ENCODE peak calls at places on chromosomes 7 and 10, in four cellular contexts. One of them, this sample, is unnamed.

GRCh38 chr10:104026762-104027161 is 58.9 kb downstream of the COL17A1 start:
- DNase-seq in esophagus squamous epithelium: no peak
- DNase-seq in GM10248: no peak
- DNase-seq in AG10803: no peak
- DNase-seq in this sample: no peak

GRCh38 chr7:83643754-83644153 is 5.2 kb downstream of the SEMA3E start:
- DNase-seq in GM10248: no peak
- DNase-seq in esophagus squamous epithelium: no peak
- DNase-seq in AG10803: no peak
- DNase-seq in this sample: no peak

GRCh38 chr10:104317195-104318095 is 20.8 kb downstream of the ITPRIP start:
- DNase-seq in GM10248: no peak
- DNase-seq in AG10803: peak
- DNase-seq in esophagus squamous epithelium: no peak
- DNase-seq in this sample: no peak

GRCh38 chr10:3592424-3592823 is 192.6 kb downstream of the KLF6 start:
- DNase-seq in esophagus squamous epithelium: no peak
- DNase-seq in AG10803: no peak
- DNase-seq in GM10248: no peak
- DNase-seq in this sample: no peak

GRCh38 chr10:36256166-36256565 is 614.1 kb upstream of the FZD8 start:
- DNase-seq in esophagus squamous epithelium: no peak
- DNase-seq in AG10803: peak
- DNase-seq in GM10248: no peak
- DNase-seq in this sample: no peak

GRCh38 chr7:138000081-138000701 is 1.7 kb downstream of the CREB3L2 start:
- DNase-seq in GM10248: no peak
- DNase-seq in AG10803: peak
- DNase-seq in esophagus squamous epithelium: no peak
- DNase-seq in this sample: no peak

GRCh38 chr10:95346715-95347401 is 56.1 kb upstream of the PDLIM1 start:
- DNase-seq in esophagus squamous epithelium: no peak
- DNase-seq in GM10248: no peak
- DNase-seq in AG10803: peak
- DNase-seq in this sample: no peak

GRCh38 chr10:116164291-116164690 is 108.7 kb downstream of the GFRA1 start:
- DNase-seq in GM10248: no peak
- DNase-seq in esophagus squamous epithelium: no peak
- DNase-seq in AG10803: no peak
- DNase-seq in this sample: no peak

GRCh38 chr10:60877066-60877776 is 66.8 kb downstream of the RHOBTB1 start:
- DNase-seq in AG10803: no peak
- DNase-seq in esophagus squamous epithelium: no peak
- DNase-seq in GM10248: no peak
- DNase-seq in this sample: no peak

GRCh38 chr7:69598487-69599148 is 343 bp downstream of the AUTS2 start:
- DNase-seq in GM10248: peak
- DNase-seq in esophagus squamous epithelium: no peak
- DNase-seq in AG10803: no peak
- DNase-seq in this sample: no peak

GRCh38 chr10:62684911-62685310 is 119.6 kb upstream of the ADO start:
- DNase-seq in esophagus squamous epithelium: no peak
- DNase-seq in AG10803: no peak
- DNase-seq in GM10248: no peak
- DNase-seq in this sample: no peak

GRCh38 chr7:116353614-116354013 is 143.3 kb downstream of the TES start:
- DNase-seq in GM10248: no peak
- DNase-seq in AG10803: no peak
- DNase-seq in esophagus squamous epithelium: no peak
- DNase-seq in this sample: peak

GRCh38 chr7:46024263-46024916 is 103.3 kb upstream of the IGFBP3 start:
- DNase-seq in GM10248: no peak
- DNase-seq in AG10803: peak
- DNase-seq in esophagus squamous epithelium: no peak
- DNase-seq in this sample: no peak

GRCh38 chr10:19638173-19638872 is 177.9 kb upstream of the PLXDC2 start:
- DNase-seq in GM10248: no peak
- DNase-seq in esophagus squamous epithelium: no peak
- DNase-seq in AG10803: peak
- DNase-seq in this sample: no peak

GRCh38 chr10:8235253-8236027 is 181.0 kb downstream of the GATA3 start:
- DNase-seq in GM10248: no peak
- DNase-seq in esophagus squamous epithelium: no peak
- DNase-seq in AG10803: no peak
- DNase-seq in this sample: no peak

GRCh38 chr10:106705576-106706526 is 458.7 kb downstream of the SORCS1 start:
- DNase-seq in GM10248: peak
- DNase-seq in esophagus squamous epithelium: no peak
- DNase-seq in AG10803: peak
- DNase-seq in this sample: no peak

GRCh38 chr7:91239171-91239604 is 25.0 kb upstream of the FZD1 start:
- DNase-seq in AG10803: peak
- DNase-seq in GM10248: no peak
- DNase-seq in esophagus squamous epithelium: no peak
- DNase-seq in this sample: no peak

GRCh38 chr10:79407811-79408795 is 37.3 kb downstream of the ZCCHC24 start:
- DNase-seq in AG10803: peak
- DNase-seq in esophagus squamous epithelium: no peak
- DNase-seq in GM10248: no peak
- DNase-seq in this sample: no peak

GRCh38 chr7:151017370-151017952 is 6.8 kb downstream of the ATG9B start:
- DNase-seq in AG10803: no peak
- DNase-seq in GM10248: no peak
- DNase-seq in esophagus squamous epithelium: no peak
- DNase-seq in this sample: no peak

GRCh38 chr10:117541909-117542705 is 439 bp upstream of the EMX2 start:
- DNase-seq in GM10248: peak
- DNase-seq in AG10803: peak
- DNase-seq in esophagus squamous epithelium: no peak
- DNase-seq in this sample: no peak

GRCh38 chr7:10106609-10107008 is 867.1 kb upstream of the PHF14 start:
- DNase-seq in GM10248: no peak
- DNase-seq in esophagus squamous epithelium: no peak
- DNase-seq in AG10803: no peak
- DNase-seq in this sample: no peak

GRCh38 chr10:80137031-80137712 is 4.6 kb downstream of the PLAC9 start:
- DNase-seq in AG10803: peak
- DNase-seq in esophagus squamous epithelium: no peak
- DNase-seq in GM10248: no peak
- DNase-seq in this sample: no peak

GRCh38 chr10:114762811-114763210 is 58.8 kb upstream of the FHIP2A start:
- DNase-seq in AG10803: no peak
- DNase-seq in GM10248: no peak
- DNase-seq in esophagus squamous epithelium: no peak
- DNase-seq in this sample: no peak

GRCh38 chr7:27745064-27745583 is 5.2 kb downstream of the TAX1BP1 start:
- DNase-seq in GM10248: no peak
- DNase-seq in esophagus squamous epithelium: no peak
- DNase-seq in AG10803: peak
- DNase-seq in this sample: no peak

GRCh38 chr7:98575878-98576277 is 41.2 kb upstream of the NPTX2 start:
- DNase-seq in esophagus squamous epithelium: no peak
- DNase-seq in GM10248: no peak
- DNase-seq in AG10803: no peak
- DNase-seq in this sample: no peak

GRCh38 chr7:120993575-120994191 is 5.2 kb downstream of the CPED1 start:
- DNase-seq in GM10248: no peak
- DNase-seq in esophagus squamous epithelium: no peak
- DNase-seq in AG10803: peak
- DNase-seq in this sample: no peak

GRCh38 chr10:89642193-89642592 is 2.8 kb downstream of the PANK1 start:
- DNase-seq in esophagus squamous epithelium: no peak
- DNase-seq in GM10248: no peak
- DNase-seq in AG10803: no peak
- DNase-seq in this sample: no peak

GRCh38 chr7:28954446-28954845 is 3.7 kb downstream of the TRIL start:
- DNase-seq in GM10248: no peak
- DNase-seq in esophagus squamous epithelium: no peak
- DNase-seq in AG10803: no peak
- DNase-seq in this sample: no peak

GRCh38 chr10:62772186-62772950 is 32.2 kb upstream of the ADO start:
- DNase-seq in esophagus squamous epithelium: no peak
- DNase-seq in AG10803: peak
- DNase-seq in GM10248: no peak
- DNase-seq in this sample: no peak

GRCh38 chr10:59808896-59809643 is 55.8 kb upstream of the MRLN start:
- DNase-seq in AG10803: peak
- DNase-seq in GM10248: peak
- DNase-seq in esophagus squamous epithelium: no peak
- DNase-seq in this sample: peak

GRCh38 chr10:59812541-59813122 is 59.4 kb upstream of the MRLN start:
- DNase-seq in esophagus squamous epithelium: no peak
- DNase-seq in AG10803: no peak
- DNase-seq in GM10248: no peak
- DNase-seq in this sample: no peak

GRCh38 chr10:59805043-59805442 is 51.8 kb upstream of the MRLN start:
- DNase-seq in GM10248: no peak
- DNase-seq in AG10803: peak
- DNase-seq in esophagus squamous epithelium: no peak
- DNase-seq in this sample: no peak

GRCh38 chr10:59807629-59808620 is 54.7 kb upstream of the MRLN start:
- DNase-seq in esophagus squamous epithelium: no peak
- DNase-seq in GM10248: no peak
- DNase-seq in AG10803: no peak
- DNase-seq in this sample: no peak

DNA sequence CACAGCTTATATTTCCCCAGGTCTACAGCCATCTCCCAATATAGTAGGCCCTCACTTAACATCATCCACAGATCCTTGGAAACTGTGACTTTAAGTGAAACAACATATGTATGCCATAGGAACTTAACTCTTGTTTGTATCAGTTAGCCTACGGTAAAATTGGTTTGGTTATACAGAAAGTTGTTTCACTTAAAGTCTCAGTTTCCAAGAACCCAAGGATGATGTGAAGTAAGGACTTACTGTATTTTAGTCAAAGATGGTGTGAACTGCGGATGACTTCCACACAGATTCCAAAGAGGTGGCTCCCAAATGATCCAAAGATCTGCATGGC is 56.4 kb upstream of the MRLN start:
- DNase-seq in AG10803: no peak
- DNase-seq in GM10248: no peak
- DNase-seq in esophagus squamous epithelium: no peak
- DNase-seq in this sample: no peak
- TF ChIP-seq CTCF in AG10803: no peak
- TF ChIP-seq CTCF in GM10248: no peak
- TF ChIP-seq CTCF in esophagus squamous epithelium: no peak
- TF ChIP-seq CTCF in this sample: no peak

DNA sequence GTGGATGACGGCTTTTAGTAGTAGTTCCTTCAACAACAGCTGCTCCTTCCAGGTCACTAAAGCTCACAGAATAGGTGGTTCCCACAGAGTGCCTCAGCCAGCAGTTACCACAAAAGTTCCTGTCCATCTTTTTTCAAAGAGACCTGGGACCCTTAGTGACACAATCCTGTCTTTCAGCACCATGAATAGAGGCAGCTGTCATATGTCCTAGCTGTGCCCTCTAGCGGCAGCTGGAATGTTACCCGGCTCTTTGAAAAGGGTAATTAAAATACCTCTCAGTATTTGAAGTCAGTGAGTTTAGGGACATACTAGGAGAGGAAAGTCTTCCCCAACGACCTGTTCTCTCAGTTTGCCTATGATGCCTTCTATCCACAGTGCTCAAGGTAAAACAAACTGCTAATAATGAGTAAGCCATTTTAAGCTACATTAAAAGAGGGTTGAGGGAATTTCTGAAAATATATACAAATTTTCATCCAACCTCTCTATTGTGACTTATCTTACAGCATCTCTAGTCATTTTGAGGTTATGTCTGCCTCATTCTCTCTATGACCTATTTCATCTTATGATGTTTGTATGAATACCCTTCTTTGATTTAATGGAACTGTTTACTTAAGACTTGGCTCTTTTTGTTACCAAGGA is 290.8 kb downstream of the NXPH1 start:
- DNase-seq in GM10248: peak
- DNase-seq in AG10803: no peak
- DNase-seq in esophagus squamous epithelium: no peak
- DNase-seq in this sample: no peak
- TF ChIP-seq CTCF in GM10248: peak
- TF ChIP-seq CTCF in AG10803: no peak
- TF ChIP-seq CTCF in esophagus squamous epithelium: peak
- TF ChIP-seq CTCF in this sample: no peak

GRCh38 chr10:55495555-55495954 is 694.5 kb upstream of the PCDH15 start:
- DNase-seq in GM10248: no peak
- DNase-seq in esophagus squamous epithelium: no peak
- DNase-seq in AG10803: no peak
- DNase-seq in this sample: no peak

GRCh38 chr10:55497893-55498499 is 697.0 kb upstream of the PCDH15 start:
- DNase-seq in esophagus squamous epithelium: no peak
- DNase-seq in GM10248: no peak
- DNase-seq in AG10803: no peak
- DNase-seq in this sample: no peak

DNA sequence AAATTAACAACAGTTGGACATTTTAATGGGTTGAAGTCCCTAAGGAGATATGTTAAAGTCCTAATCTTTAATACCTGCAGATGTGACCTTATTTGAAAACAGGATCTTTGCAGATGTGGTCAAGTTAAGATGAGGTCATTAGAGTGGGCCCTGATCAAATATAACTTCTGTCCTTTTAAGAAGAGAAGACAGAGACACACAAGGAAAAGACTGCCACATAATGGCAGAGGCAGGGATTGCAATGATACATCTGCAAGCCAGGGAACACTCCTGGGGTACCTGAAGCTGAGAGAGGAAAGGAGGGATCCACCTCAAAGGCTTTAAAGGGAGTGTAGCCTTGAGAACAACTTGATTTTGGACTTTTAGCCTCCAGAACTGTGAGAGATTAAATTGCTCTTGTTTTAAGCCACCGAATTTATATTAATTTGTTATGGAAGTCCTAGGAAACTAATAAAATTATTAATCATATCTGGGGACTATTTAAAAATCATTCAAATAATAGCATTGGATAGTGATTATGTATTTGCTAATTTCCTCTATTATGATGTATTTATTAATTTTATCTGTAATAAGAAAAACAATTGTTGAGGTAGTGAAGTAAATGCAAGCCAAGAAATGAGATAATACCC is 700.0 kb upstream of the PCDH15 start:
- DNase-seq in esophagus squamous epithelium: no peak
- DNase-seq in GM10248: peak
- DNase-seq in AG10803: peak
- DNase-seq in this sample: no peak
- TF ChIP-seq CTCF in esophagus squamous epithelium: no peak
- TF ChIP-seq CTCF in GM10248: peak
- TF ChIP-seq CTCF in AG10803: peak
- TF ChIP-seq CTCF in this sample: no peak

DNA sequence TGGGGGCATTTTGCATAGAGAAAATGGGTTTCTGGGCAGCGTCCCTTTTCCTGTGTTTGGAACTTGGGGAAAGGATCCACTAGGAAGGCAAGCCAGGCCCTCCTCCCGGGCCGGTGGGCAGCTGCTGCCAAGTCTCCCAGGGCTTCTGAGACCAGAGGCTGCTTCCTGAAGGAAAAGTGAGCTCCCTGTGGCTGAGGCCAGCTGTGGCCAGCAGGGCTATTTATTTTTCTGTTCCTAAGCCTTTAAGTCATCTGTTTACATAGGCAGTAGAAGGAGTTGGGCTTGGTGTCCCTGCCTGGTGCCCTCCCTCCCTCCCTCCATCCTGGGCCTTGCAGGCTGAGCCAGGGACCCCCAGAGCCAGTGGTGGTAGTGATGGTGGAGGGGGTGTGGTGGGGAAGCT is 70.5 kb upstream of the COL13A1 start:
- DNase-seq in AG10803: peak
- DNase-seq in esophagus squamous epithelium: no peak
- DNase-seq in GM10248: no peak
- DNase-seq in this sample: no peak
- TF ChIP-seq CTCF in AG10803: no peak
- TF ChIP-seq CTCF in esophagus squamous epithelium: no peak
- TF ChIP-seq CTCF in GM10248: no peak
- TF ChIP-seq CTCF in this sample: no peak

This sample was measured in omental fat pad.